ENCODE peak calls at places on chromosomes 13 and 19, in five cellular contexts. S, V, T, E and H are unnamed samples. For H3K36me3 and H3K27me3, the result is how much of the 10 kb centered on the place peaks cover.

GRCh38 chr13:39931505-39931904 is 276.0 kb downstream of the COG6 start:
- DNase-seq in S (no peak), V (no peak), T (no peak), E (no peak), H (no peak)

GRCh38 chr19:3968556-3969434 is 2.1 kb downstream of the DAPK3 start:
- DNase-seq in S (peak), V (peak), T (no peak), E (no peak), H (peak)

GRCh38 chr13:47484564-47484963 is 516.5 kb downstream of the SUCLA2 start:
- DNase-seq in S (no peak), V (no peak), T (no peak), E (no peak), H (no peak)

GRCh38 chr13:104648291-104648690 is 1582.1 kb upstream of the SLC10A2 start:
- DNase-seq in S (no peak), V (no peak), T (no peak), E (no peak), H (no peak)

GRCh38 chr19:4206818-4207484 is 22.4 kb upstream of the EBI3 start:
- DNase-seq in S (no peak), V (no peak), T (no peak), E (no peak), H (no peak)

GRCh38 chr13:21020581-21020980 is 40.8 kb downstream of the LATS2 start:
- DNase-seq in S (no peak), V (no peak), T (no peak), E (no peak), H (no peak)

GRCh38 chr13:26133851-26134250 is 82.0 kb upstream of the SHISA2 start:
- DNase-seq in S (no peak), V (no peak), T (no peak), E (no peak), H (no peak)

GRCh38 chr13:32159147-32159869 is 127.7 kb downstream of the FRY start:
- DNase-seq in S (no peak), V (no peak), T (no peak), E (no peak), H (no peak)

GRCh38 chr19:18469245-18470107 is 31.5 kb upstream of the ISYNA1 start:
- DNase-seq in S (peak), V (peak), T (peak), E (peak), H (peak)

GRCh38 chr19:42092350-42092749 is 16.4 kb downstream of the ZNF574 start:
- DNase-seq in S (peak), V (no peak), T (no peak), E (no peak), H (peak)
- TF ChIP-seq CTCF in S (peak), V (peak), T (peak), E (peak), H (peak)

DNA sequence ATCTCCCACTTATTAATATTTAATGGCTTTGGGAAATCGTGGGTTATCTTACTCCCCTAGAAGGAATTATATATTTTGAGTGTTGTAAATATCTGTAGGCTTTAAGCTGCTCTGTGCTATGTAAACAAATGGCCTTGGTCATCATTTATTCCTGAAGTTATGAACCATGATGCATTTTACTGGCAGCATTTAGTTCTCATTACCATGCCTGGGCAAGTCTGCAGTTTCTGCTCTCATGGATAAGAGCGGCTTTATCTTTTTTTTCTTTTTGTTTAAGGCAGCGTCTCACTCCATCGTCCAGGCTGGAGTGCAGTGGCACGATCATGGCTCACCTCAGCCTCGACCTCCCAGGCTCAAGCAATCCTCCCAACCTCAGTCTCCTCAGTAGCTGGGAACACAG is 156.1 kb downstream of the IRS2 start:
- DNase-seq in S (no peak), V (no peak), T (no peak), E (no peak), H (no peak)
- H3K36me3 ChIP-seq in S (under half), V (under half), T (under half), E (under half), H (under half)

DNA sequence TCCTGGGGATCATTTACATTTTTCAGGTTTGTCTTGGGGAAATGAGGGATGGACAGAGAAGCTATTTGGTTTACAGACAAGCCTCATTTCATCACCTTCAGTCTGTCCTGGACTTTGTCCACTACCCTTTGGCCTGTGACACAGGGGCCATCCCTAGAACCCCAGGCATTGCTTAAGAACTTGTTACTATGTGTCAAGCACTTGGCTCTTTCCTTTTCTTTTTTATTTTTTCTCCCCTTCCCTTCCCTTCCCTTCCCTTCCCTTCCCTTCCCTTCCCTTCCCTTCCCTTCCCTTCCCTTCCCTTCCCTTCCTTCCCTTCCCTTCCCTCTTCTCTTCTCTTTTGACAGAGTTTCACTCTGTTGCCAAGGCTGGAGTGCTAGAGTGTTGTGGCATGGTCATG is 253.1 kb downstream of the OLFM4 start:
- DNase-seq in S (no peak), V (no peak), T (no peak), E (no peak), H (no peak)
- H3K27me3 ChIP-seq in S (under half), V (under half), T (under half), E (under half), H (under half)

GRCh38 chr13:30037306-30037705 is 186.9 kb upstream of the UBL3 start:
- DNase-seq in S (no peak), V (peak), T (no peak), E (no peak), H (no peak)

GRCh38 chr13:30032263-30032662 is 181.8 kb upstream of the UBL3 start:
- DNase-seq in S (no peak), V (no peak), T (no peak), E (no peak), H (no peak)

GRCh38 chr13:30031488-30031887 is 181.1 kb upstream of the UBL3 start:
- DNase-seq in S (no peak), V (no peak), T (no peak), E (no peak), H (no peak)

GRCh38 chr13:30033681-30034447 is 183.4 kb upstream of the UBL3 start:
- DNase-seq in S (no peak), V (no peak), T (no peak), E (no peak), H (no peak)

DNA sequence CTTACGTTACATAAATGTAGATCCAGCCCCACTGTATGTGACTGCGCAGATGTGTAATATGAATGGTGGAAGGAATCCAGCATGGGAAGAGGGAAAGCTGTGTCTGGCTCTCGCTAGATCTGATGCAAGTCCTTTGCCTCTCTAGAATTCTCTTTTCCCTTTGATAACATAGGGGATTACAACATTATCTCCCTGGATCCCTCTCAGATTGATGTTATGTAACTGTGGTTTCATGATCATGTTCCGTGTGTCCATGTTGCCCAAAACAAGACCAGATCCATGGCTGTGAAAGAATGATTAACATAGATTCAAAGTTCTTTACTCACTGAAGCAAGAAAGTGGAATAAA is 184.0 kb upstream of the UBL3 start:
- DNase-seq in S (no peak), V (no peak), T (no peak), E (no peak), H (no peak)
- TF ChIP-seq CTCF in S (no peak), V (no peak), T (no peak), E (no peak), H (no peak)

DNA sequence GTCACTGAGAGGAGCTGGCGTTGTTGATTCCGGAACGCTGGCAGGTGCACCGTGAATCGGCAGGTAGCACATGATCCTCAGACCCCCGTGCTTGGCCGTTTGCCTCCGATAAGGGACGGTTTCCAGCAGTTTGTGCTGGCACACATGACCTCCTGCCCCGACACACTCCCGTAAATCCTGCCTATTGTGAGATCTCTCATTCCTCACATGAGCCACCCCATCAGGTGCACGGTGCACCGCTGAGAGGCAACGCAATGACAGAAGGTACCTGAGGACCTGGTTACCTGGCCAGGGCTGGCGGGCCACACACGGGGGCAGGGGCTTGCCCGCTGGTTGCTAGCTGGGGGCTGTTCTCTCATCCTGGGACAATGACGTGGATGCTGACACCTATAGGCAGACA is 2.1 kb upstream of the ADPRHL1 start:
- DNase-seq in S (no peak), V (no peak), T (no peak), E (no peak), H (no peak)
- H3K36me3 ChIP-seq in S (under half), V (under half), T (under half), E (under half), H (under half)

GRCh38 chr19:34244611-34245299 is 9.6 kb upstream of the GARRE1 start:
- DNase-seq in S (no peak), V (no peak), T (no peak), E (no peak), H (no peak)

GRCh38 chr19:34248941-34249340 is 5.4 kb upstream of the GARRE1 start:
- DNase-seq in S (peak), V (no peak), T (no peak), E (no peak), H (no peak)

GRCh38 chr19:34241513-34242337 is 12.6 kb upstream of the GARRE1 start:
- DNase-seq in S (peak), V (peak), T (no peak), E (peak), H (peak)

GRCh38 chr19:34243876-34244578 is 10.3 kb upstream of the GARRE1 start:
- DNase-seq in S (no peak), V (no peak), T (no peak), E (no peak), H (no peak)

DNA sequence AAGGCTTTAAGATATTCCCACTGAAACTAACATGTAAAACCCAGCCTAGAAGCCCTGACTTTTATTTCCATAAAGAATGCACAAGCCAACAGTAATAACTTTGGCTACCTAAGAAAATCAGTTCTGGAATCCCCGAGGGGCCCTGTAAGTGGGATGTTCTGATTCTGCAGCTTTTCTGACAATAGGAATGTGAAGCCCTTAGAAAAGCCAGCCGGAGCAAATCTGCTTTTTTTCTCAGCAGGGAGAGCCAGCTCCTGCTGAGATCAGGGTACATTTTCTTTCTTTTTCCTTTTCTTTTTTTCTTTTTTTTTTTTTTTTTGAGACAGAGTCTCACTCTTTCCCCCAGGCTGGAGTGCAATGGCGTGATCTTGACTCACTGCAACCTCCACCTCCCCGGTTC is 8.0 kb upstream of the GARRE1 start:
- DNase-seq in S (no peak), V (peak), T (no peak), E (no peak), H (no peak)
- H3K27me3 ChIP-seq in S (under half), V (under half), T (under half), E (under half), H (under half)